ENCODE peak calls at places on chromosome 21, in four cellular contexts. One of them, this sample, is unnamed.

GRCh38 chr21:43921602-43921978 is 56.6 kb downstream of the AGPAT3 start:
- DNase-seq in EH: no peak
- DNase-seq in hippocampal formation: no peak
- DNase-seq in PC-3: no peak
- DNase-seq in this sample: peak

GRCh38 chr21:31204801-31205200 is 139.3 kb downstream of the TIAM1 start:
- DNase-seq in hippocampal formation: no peak
- DNase-seq in EH: no peak
- DNase-seq in PC-3: no peak
- DNase-seq in this sample: no peak

GRCh38 chr21:45997495-45998275 is 16.1 kb downstream of the COL6A1 start:
- DNase-seq in EH: no peak
- DNase-seq in hippocampal formation: no peak
- DNase-seq in PC-3: no peak
- DNase-seq in this sample: peak

GRCh38 chr21:26806734-26807372 is 38.4 kb downstream of the ADAMTS1 start:
- DNase-seq in EH: peak
- DNase-seq in hippocampal formation: no peak
- DNase-seq in PC-3: peak
- DNase-seq in this sample: no peak

GRCh38 chr21:23921670-23922418 is 1685.4 kb downstream of the MRPL39 start:
- DNase-seq in hippocampal formation: no peak
- DNase-seq in EH: no peak
- DNase-seq in PC-3: no peak
- DNase-seq in this sample: no peak

GRCh38 chr21:16330340-16331319 is 600.8 kb downstream of the USP25 start:
- DNase-seq in EH: peak
- DNase-seq in PC-3: peak
- DNase-seq in hippocampal formation: peak
- DNase-seq in this sample: no peak

GRCh38 chr21:34191876-34192275 is 118.5 kb downstream of the MRPS6 start:
- DNase-seq in hippocampal formation: no peak
- DNase-seq in EH: no peak
- DNase-seq in PC-3: no peak
- DNase-seq in this sample: no peak

GRCh38 chr21:42684109-42684916 is 30.9 kb downstream of the PDE9A start:
- DNase-seq in EH: peak
- DNase-seq in hippocampal formation: no peak
- DNase-seq in PC-3: peak
- DNase-seq in this sample: peak

GRCh38 chr21:15743593-15743992 is 13.8 kb downstream of the USP25 start:
- DNase-seq in hippocampal formation: no peak
- DNase-seq in PC-3: no peak
- DNase-seq in EH: no peak
- DNase-seq in this sample: no peak

This sample was measured in CD8-positive, alpha-beta memory T cell.